ENCODE peak calls at places on chromosome 16, in ten cellular contexts. T, N, B, E, Q, W, U, F, Y and G are unnamed samples.

GRCh38 chr16:55642611-55643010 is 13.2 kb upstream of the SLC6A2 start:
- DNase-seq in T (no peak), N (no peak), B (no peak), E (no peak), Q (no peak), W (no peak), U (no peak), F (no peak), Y (no peak), G (no peak)

GRCh38 chr16:30413116-30413806 is 5.9 kb downstream of the ZNF771 start:
- DNase-seq in T (no peak), N (no peak), B (no peak), E (no peak), Q (no peak), W (no peak), U (no peak), F (no peak), Y (no peak), G (no peak)

GRCh38 chr16:264440-264951 is 11.2 kb downstream of the RGS11 start:
- DNase-seq in T (no peak), N (no peak), B (no peak), E (no peak), Q (no peak), W (peak), U (no peak), F (no peak), Y (no peak), G (no peak)

GRCh38 chr16:74521691-74522090 is 85.2 kb downstream of the GLG1 start:
- DNase-seq in T (no peak), N (no peak), B (peak), E (no peak), Q (no peak), W (peak), U (no peak), F (no peak), Y (no peak), G (no peak)

GRCh38 chr16:89110641-89111040 is 17.0 kb downstream of the ACSF3 start:
- DNase-seq in T (no peak), N (no peak), B (no peak), E (no peak), Q (no peak), W (no peak), U (no peak), F (no peak), Y (no peak), G (no peak)

GRCh38 chr16:20638711-20639335 is 58.7 kb downstream of the ACSM1 start:
- DNase-seq in T (no peak), N (no peak), B (no peak), E (no peak), Q (no peak), W (no peak), U (no peak), F (no peak), Y (no peak), G (no peak)

GRCh38 chr16:8644513-8645140 is 23.1 kb downstream of the METTL22 start:
- DNase-seq in T (no peak), N (peak), B (peak), E (no peak), Q (no peak), W (no peak), U (no peak), F (no peak), Y (no peak), G (no peak)

GRCh38 chr16:66483689-66484452 is 56.8 kb downstream of the BEAN1 start:
- DNase-seq in T (peak), N (peak), B (peak), E (peak), Q (peak), W (peak), U (peak), F (peak), Y (peak), G (peak)

GRCh38 chr16:85539629-85540291 is 73.4 kb upstream of the GSE1 start:
- DNase-seq in T (no peak), N (no peak), B (no peak), E (no peak), Q (no peak), W (no peak), U (no peak), F (no peak), Y (no peak), G (no peak)

GRCh38 chr16:54493076-54493475 is 206.5 kb upstream of the IRX3 start:
- DNase-seq in T (no peak), N (no peak), B (no peak), E (no peak), Q (no peak), W (no peak), U (no peak), F (no peak), Y (no peak), G (no peak)

GRCh38 chr16:29968205-29968604 is 5.5 kb upstream of the TAOK2 start:
- DNase-seq in T (no peak), N (no peak), B (no peak), E (no peak), Q (no peak), W (no peak), U (no peak), F (no peak), Y (no peak), G (no peak)

GRCh38 chr16:58685084-58685449 is 497 bp upstream of the SLC38A7 start:
- DNase-seq in T (no peak), N (no peak), B (peak), E (no peak), Q (no peak), W (no peak), U (no peak), F (no peak), Y (no peak), G (no peak)

GRCh38 chr16:78045865-78046581 is 23.7 kb downstream of the CLEC3A start:
- DNase-seq in T (no peak), N (peak), B (peak), E (no peak), Q (peak), W (peak), U (no peak), F (peak), Y (peak), G (no peak)

GRCh38 chr16:66988197-66988788 is at the start of gene CES4A:
- DNase-seq in T (no peak), N (no peak), B (no peak), E (no peak), Q (peak), W (no peak), U (no peak), F (no peak), Y (no peak), G (no peak)

GRCh38 chr16:90011196-90011819 is 7.9 kb downstream of the DBNDD1 start:
- DNase-seq in T (no peak), N (no peak), B (no peak), E (no peak), Q (no peak), W (no peak), U (no peak), F (no peak), Y (no peak), G (no peak)

GRCh38 chr16:11201498-11202259 is 54.3 kb downstream of the SOCS1 start:
- DNase-seq in T (peak), N (no peak), B (no peak), E (peak), Q (peak), W (peak), U (no peak), F (no peak), Y (no peak), G (no peak)

GRCh38 chr16:9650284-9650683 is 531.9 kb downstream of the GRIN2A start:
- DNase-seq in T (no peak), N (no peak), B (no peak), E (no peak), Q (no peak), W (no peak), U (no peak), F (no peak), Y (no peak), G (no peak)

GRCh38 chr16:58377932-58378331 is 14.3 kb upstream of the GINS3 start:
- DNase-seq in T (no peak), N (no peak), B (no peak), E (no peak), Q (no peak), W (no peak), U (no peak), F (no peak), Y (no peak), G (no peak)

GRCh38 chr16:85461814-85462404 is 151.2 kb upstream of the GSE1 start:
- DNase-seq in T (no peak), N (no peak), B (no peak), E (no peak), Q (no peak), W (peak), U (no peak), F (no peak), Y (no peak), G (no peak)

GRCh38 chr16:3734084-3734757 is 16.9 kb upstream of the TRAP1 start:
- DNase-seq in T (no peak), N (no peak), B (no peak), E (no peak), Q (no peak), W (no peak), U (no peak), F (no peak), Y (no peak), G (no peak)

GRCh38 chr16:23843143-23843542 is 7.4 kb downstream of the PRKCB start:
- DNase-seq in T (no peak), N (no peak), B (no peak), E (no peak), Q (no peak), W (no peak), U (no peak), F (no peak), Y (no peak), G (no peak)

GRCh38 chr16:31050280-31051030 is 17.1 kb downstream of the STX4 start:
- DNase-seq in T (no peak), N (no peak), B (no peak), E (no peak), Q (no peak), W (no peak), U (no peak), F (no peak), Y (no peak), G (no peak)

GRCh38 chr16:53465606-53466290 is 31.5 kb downstream of the RBL2 start:
- DNase-seq in T (no peak), N (no peak), B (no peak), E (peak), Q (peak), W (no peak), U (no peak), F (no peak), Y (no peak), G (no peak)

GRCh38 chr16:17334096-17334495 is 136.7 kb downstream of the XYLT1 start:
- DNase-seq in T (peak), N (no peak), B (no peak), E (no peak), Q (peak), W (no peak), U (no peak), F (no peak), Y (no peak), G (no peak)

GRCh38 chr16:391885-392335 is 5.1 kb upstream of the NME4 start:
- DNase-seq in T (no peak), N (no peak), B (no peak), E (no peak), Q (no peak), W (peak), U (no peak), F (peak), Y (no peak), G (no peak)

GRCh38 chr16:63672493-63672892 is 1449.4 kb downstream of the CDH11 start:
- DNase-seq in T (no peak), N (no peak), B (no peak), E (no peak), Q (no peak), W (no peak), U (no peak), F (no peak), Y (no peak), G (no peak)

GRCh38 chr16:66457888-66458287 is 30.8 kb downstream of the BEAN1 start:
- DNase-seq in T (no peak), N (no peak), B (no peak), E (no peak), Q (peak), W (no peak), U (no peak), F (no peak), Y (no peak), G (no peak)

GRCh38 chr16:31201511-31202401 is 804 bp downstream of the PYCARD start:
- DNase-seq in T (no peak), N (peak), B (peak), E (no peak), Q (peak), W (peak), U (no peak), F (peak), Y (peak), G (no peak)

GRCh38 chr16:85417156-85417860 is 195.8 kb upstream of the GSE1 start:
- DNase-seq in T (no peak), N (peak), B (no peak), E (no peak), Q (no peak), W (no peak), U (no peak), F (no peak), Y (no peak), G (no peak)

GRCh38 chr16:15055141-15056053 is 477 bp downstream of the NTAN1 start:
- DNase-seq in T (no peak), N (no peak), B (peak), E (no peak), Q (peak), W (no peak), U (peak), F (peak), Y (no peak), G (no peak)

DNA sequence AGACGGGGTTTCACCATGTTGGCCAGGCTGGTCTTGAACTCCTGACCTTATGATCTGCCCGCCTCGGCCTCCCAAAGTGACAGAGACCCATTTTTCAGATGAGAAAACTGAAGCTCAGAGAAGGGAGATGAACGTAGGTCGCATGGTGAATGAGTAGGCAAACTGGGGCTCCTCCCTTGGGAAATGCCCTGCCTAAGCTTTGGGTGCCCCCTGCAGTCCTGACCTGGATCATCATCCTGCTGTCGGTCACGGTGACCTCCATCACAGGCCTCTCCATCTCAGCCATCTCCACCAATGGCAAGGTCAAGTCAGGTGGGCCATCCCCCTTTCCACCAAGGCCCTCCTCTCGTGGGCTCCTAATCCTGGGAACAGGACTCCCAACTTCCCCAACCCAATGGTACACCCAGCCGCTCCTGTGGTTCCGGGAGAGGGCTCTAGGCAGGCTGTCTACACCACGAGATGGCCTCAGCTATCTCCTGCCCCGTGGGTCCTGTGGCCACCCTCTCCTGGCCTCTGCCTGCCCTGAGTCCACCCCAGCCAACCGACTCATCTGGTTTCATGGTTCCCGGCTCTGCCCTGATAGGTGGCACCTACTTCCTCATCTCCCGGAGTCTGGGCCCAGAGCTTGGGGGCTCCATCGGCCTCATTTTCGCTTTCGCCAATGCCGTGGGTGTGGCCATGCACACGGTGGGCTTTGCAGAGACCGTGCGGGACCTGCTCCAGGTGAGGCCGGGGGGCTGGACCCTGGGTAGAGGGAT is 4.7 kb downstream of the SLC12A3 start:
- DNase-seq in T (no peak), N (no peak), B (no peak), E (peak), Q (no peak), W (no peak), U (no peak), F (peak), Y (no peak), G (no peak)
- TF ChIP-seq CTCF in T (no peak), N (no peak), B (no peak), E (peak), Q (no peak), W (peak), U (no peak), F (no peak), Y (peak), G (no peak)

DNA sequence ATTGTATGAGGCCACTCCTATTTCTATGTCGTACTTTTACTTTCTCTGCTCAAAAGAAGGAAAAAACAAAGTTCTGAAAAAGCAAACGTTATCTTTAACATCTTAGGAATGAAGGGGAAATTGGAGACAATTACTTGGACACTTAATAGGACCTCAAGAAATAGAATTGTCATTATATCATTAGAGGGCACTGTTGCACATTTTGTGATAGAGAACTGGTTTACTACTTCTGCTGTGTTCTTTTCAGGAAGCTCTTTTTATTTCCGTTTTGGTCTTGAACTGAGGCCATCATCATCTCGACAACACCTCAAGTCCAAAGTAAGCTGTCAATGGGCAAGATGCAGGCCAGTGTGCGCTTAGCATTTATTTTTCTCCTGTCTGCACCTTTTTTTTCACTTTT is 14.6 kb downstream of the COG4 start:
- DNase-seq in T (no peak), N (no peak), B (no peak), E (no peak), Q (no peak), W (no peak), U (no peak), F (no peak), Y (no peak), G (no peak)
- TF ChIP-seq CTCF in T (no peak), N (peak), B (no peak), E (peak), Q (no peak), W (peak), U (no peak), F (no peak), Y (no peak), G (no peak)

GRCh38 chr16:49337814-49338350 is 35.7 kb upstream of the C16orf78 start:
- DNase-seq in T (no peak), N (no peak), B (no peak), E (no peak), Q (no peak), W (no peak), U (no peak), F (no peak), Y (no peak), G (no peak)

GRCh38 chr16:49341706-49342105 is 31.9 kb upstream of the C16orf78 start:
- DNase-seq in T (no peak), N (no peak), B (no peak), E (no peak), Q (no peak), W (no peak), U (no peak), F (no peak), Y (no peak), G (no peak)

GRCh38 chr16:49340466-49340865 is 33.1 kb upstream of the C16orf78 start:
- DNase-seq in T (no peak), N (no peak), B (no peak), E (no peak), Q (no peak), W (no peak), U (no peak), F (no peak), Y (no peak), G (no peak)

GRCh38 chr16:49336581-49336980 is 37.0 kb upstream of the C16orf78 start:
- DNase-seq in T (no peak), N (no peak), B (no peak), E (no peak), Q (no peak), W (no peak), U (no peak), F (no peak), Y (no peak), G (no peak)

GRCh38 chr16:49338867-49339266 is 34.7 kb upstream of the C16orf78 start:
- DNase-seq in T (no peak), N (no peak), B (no peak), E (no peak), Q (no peak), W (no peak), U (no peak), F (no peak), Y (no peak), G (no peak)
- TF ChIP-seq CTCF in T (no peak), N (no peak), B (no peak), E (no peak), Q (no peak), W (no peak), U (no peak), F (no peak), Y (no peak), G (no peak)

GRCh38 chr16:4766875-4767628 is at the start of gene ZNF500:
- DNase-seq in T (peak), N (peak), B (peak), E (peak), Q (peak), W (peak), U (peak), F (peak), Y (peak), G (peak)
- TF ChIP-seq CTCF in T (no peak), N (peak), B (no peak), E (no peak), Q (no peak), W (no peak), U (no peak), F (no peak), Y (no peak), G (no peak)